ENCODE peak calls at places on chromosomes 11 and 22, in ten cellular contexts. Z is D721Med, G is ovary, U is choroid plexus epithelial cell, Y is lower lobe of right lung, E is stomach, B is A549, N is PC-3, F is lower leg skin, T is psoas muscle. H is an unnamed sample.

GRCh38 chr22:44580176-44580575 is 82.1 kb upstream of the RTL6 start:
- DNase-seq in E (no peak), T (no peak), F (no peak), B (no peak), U (no peak), Y (peak), Z (no peak), G (peak), N (no peak), H (peak)

GRCh38 chr11:114307524-114308203 is 11.5 kb downstream of the NNMT start:
- DNase-seq in F (peak), U (peak), G (no peak), E (peak), Z (no peak), T (peak), Y (peak), B (no peak), N (peak), H (no peak)

GRCh38 chr11:132211479-132211878 is 841.1 kb downstream of the NTM start:
- DNase-seq in F (no peak), U (no peak), E (no peak), B (no peak), Y (no peak), Z (no peak), G (no peak), T (no peak), N (no peak), H (no peak)

GRCh38 chr22:43110927-43111623 is 525 bp downstream of the BIK start:
- DNase-seq in T (no peak), U (no peak), E (peak), N (peak), F (no peak), Y (peak), Z (no peak), G (no peak), B (no peak), H (no peak)

GRCh38 chr11:130070829-130071205 is 1.1 kb downstream of the APLP2 start:
- DNase-seq in E (no peak), F (no peak), Y (peak), Z (no peak), U (peak), N (peak), B (no peak), G (peak), T (no peak), H (no peak)

GRCh38 chr11:68020575-68020974 is 9.9 kb upstream of the NDUFS8 start:
- DNase-seq in F (no peak), N (peak), B (peak), G (no peak), Y (peak), E (peak), U (peak), Z (no peak), T (no peak), H (no peak)

GRCh38 chr11:122910775-122911174 is 28.2 kb downstream of the JHY start:
- DNase-seq in Y (no peak), B (peak), G (no peak), N (peak), U (peak), E (no peak), F (no peak), T (no peak), Z (no peak), H (no peak)

GRCh38 chr11:45107051-45107450 is 39.4 kb upstream of the PRDM11 start:
- DNase-seq in T (no peak), U (no peak), Z (no peak), E (no peak), G (no peak), Y (no peak), B (no peak), F (no peak), N (no peak), H (no peak)

GRCh38 chr11:32886180-32886579 is 6.4 kb upstream of the QSER1 start:
- DNase-seq in B (no peak), G (no peak), F (no peak), Z (no peak), U (no peak), N (no peak), E (no peak), Y (no peak), T (no peak), H (no peak)

GRCh38 chr22:39923689-39924088 is 22.8 kb downstream of the GRAP2 start:
- DNase-seq in T (no peak), F (no peak), N (no peak), G (no peak), B (no peak), E (no peak), Z (no peak), Y (no peak), U (no peak), H (no peak)

GRCh38 chr11:44861829-44862545 is 88.7 kb downstream of the TP53I11 start:
- DNase-seq in Z (peak), B (peak), Y (peak), N (peak), E (peak), U (peak), T (peak), F (peak), G (peak), H (no peak)

GRCh38 chr11:66050581-66051231 is 1.5 kb upstream of the SF3B2 start:
- DNase-seq in U (no peak), G (no peak), N (no peak), B (no peak), T (no peak), Z (no peak), Y (no peak), E (no peak), F (no peak), H (peak)

GRCh38 chr22:28810839-28811491 is 10.6 kb upstream of the XBP1 start:
- DNase-seq in B (no peak), T (no peak), F (no peak), N (no peak), E (no peak), G (no peak), Y (no peak), U (no peak), Z (no peak), H (no peak)

GRCh38 chr11:77278595-77279506 is 22.6 kb downstream of the GDPD4 start:
- DNase-seq in Y (no peak), E (no peak), G (no peak), Z (no peak), B (no peak), U (peak), F (no peak), T (no peak), N (peak), H (no peak)

GRCh38 chr11:70901951-70902521 is 350.3 kb downstream of the SHANK2 start:
- DNase-seq in N (no peak), U (no peak), F (no peak), B (no peak), T (no peak), Z (no peak), G (no peak), Y (peak), E (no peak), H (no peak)

GRCh38 chr22:29032584-29032983 is 29.0 kb downstream of the C22orf31 start:
- DNase-seq in U (no peak), E (peak), B (peak), N (peak), T (no peak), G (no peak), F (no peak), Z (no peak), Y (no peak), H (no peak)

GRCh38 chr22:49137216-49137840 is 690.3 kb downstream of the BRD1 start:
- DNase-seq in F (no peak), Y (no peak), E (no peak), N (no peak), Z (no peak), T (no peak), G (no peak), U (no peak), B (no peak), H (no peak)

GRCh38 chr11:124302291-124302690 is 11.5 kb downstream of the OR8D1 start:
- DNase-seq in F (no peak), B (no peak), U (no peak), E (no peak), Z (no peak), N (no peak), G (no peak), Y (no peak), T (no peak), H (no peak)

GRCh38 chr11:55714982-55715888 is 53.2 kb downstream of the OR4C6 start:
- DNase-seq in U (no peak), T (no peak), B (peak), Z (no peak), Y (no peak), N (peak), E (no peak), G (no peak), F (no peak), H (no peak)

GRCh38 chr11:76606102-76606793 is 64.3 kb downstream of the LRRC32 start:
- DNase-seq in G (peak), Z (no peak), N (no peak), T (peak), Y (no peak), F (peak), U (no peak), E (no peak), B (no peak), H (no peak)

GRCh38 chr11:75031771-75032549 is 43.2 kb downstream of the NEU3 start:
- DNase-seq in E (peak), G (peak), Y (peak), T (peak), Z (peak), B (peak), F (peak), U (peak), N (peak), H (no peak)

GRCh38 chr11:7077101-7077500 is 11.7 kb upstream of the RBMXL2 start:
- DNase-seq in N (no peak), T (no peak), E (no peak), Y (no peak), F (no peak), B (no peak), Z (no peak), G (no peak), U (no peak), H (no peak)

GRCh38 chr22:37581534-37581933 is 1.6 kb upstream of the LGALS2 start:
- DNase-seq in N (peak), U (no peak), Z (no peak), Y (peak), F (no peak), T (peak), B (no peak), E (peak), G (no peak), H (no peak)

GRCh38 chr22:29201722-29202230 is 3.9 kb upstream of the EMID1 start:
- DNase-seq in F (no peak), B (no peak), T (no peak), N (no peak), Z (no peak), Y (no peak), E (no peak), U (no peak), G (no peak), H (no peak)

GRCh38 chr22:39943366-39943765 is 16.8 kb upstream of the TMA7B start:
- DNase-seq in Z (no peak), U (no peak), N (peak), E (no peak), G (no peak), F (no peak), Y (no peak), T (no peak), B (no peak), H (no peak)

GRCh38 chr11:78094250-78094649 is 14.6 kb upstream of the NDUFC2 start:
- DNase-seq in E (no peak), F (no peak), Y (no peak), T (no peak), B (no peak), Z (no peak), G (no peak), N (no peak), U (no peak), H (no peak)

GRCh38 chr11:121479839-121480238 is 27.1 kb upstream of the SORL1-AS1 start:
- DNase-seq in U (no peak), E (no peak), Z (no peak), F (no peak), Y (no peak), T (no peak), N (peak), B (no peak), G (no peak), H (no peak)

GRCh38 chr11:121194731-121195596 is 93.9 kb downstream of the TECTA start:
- DNase-seq in G (peak), U (peak), E (peak), Y (no peak), F (peak), Z (peak), B (peak), N (peak), T (no peak), H (no peak)

GRCh38 chr22:45009881-45010531 is at the start of gene PHF21B:
- DNase-seq in T (peak), B (peak), F (no peak), N (no peak), Y (no peak), G (peak), U (peak), Z (peak), E (peak), H (no peak)

GRCh38 chr11:120244476-120244875 is 4.5 kb downstream of the POU2F3 start:
- DNase-seq in Y (no peak), Z (no peak), B (no peak), U (peak), G (no peak), F (no peak), T (no peak), N (peak), E (no peak), H (peak)

GRCh38 chr11:32312865-32313403 is 122.4 kb downstream of the WT1 start:
- DNase-seq in Y (no peak), Z (no peak), G (peak), T (no peak), F (no peak), U (peak), E (no peak), N (peak), B (peak), H (no peak)

GRCh38 chr22:29784451-29785361 is 17.5 kb downstream of the UQCR10 start:
- DNase-seq in U (peak), F (no peak), N (no peak), E (peak), T (peak), G (peak), B (no peak), Y (no peak), Z (no peak), H (no peak)

GRCh38 chr22:32473388-32473952 is 1.1 kb upstream of the FBXO7 start:
- DNase-seq in G (peak), E (no peak), Z (no peak), U (peak), B (peak), T (no peak), F (no peak), Y (no peak), N (peak), H (no peak)

GRCh38 chr11:110174645-110175310 is 81.6 kb downstream of the ZC3H12C start:
- DNase-seq in Y (no peak), F (no peak), Z (no peak), G (no peak), N (no peak), U (peak), B (no peak), E (no peak), T (no peak), H (no peak)

DNA sequence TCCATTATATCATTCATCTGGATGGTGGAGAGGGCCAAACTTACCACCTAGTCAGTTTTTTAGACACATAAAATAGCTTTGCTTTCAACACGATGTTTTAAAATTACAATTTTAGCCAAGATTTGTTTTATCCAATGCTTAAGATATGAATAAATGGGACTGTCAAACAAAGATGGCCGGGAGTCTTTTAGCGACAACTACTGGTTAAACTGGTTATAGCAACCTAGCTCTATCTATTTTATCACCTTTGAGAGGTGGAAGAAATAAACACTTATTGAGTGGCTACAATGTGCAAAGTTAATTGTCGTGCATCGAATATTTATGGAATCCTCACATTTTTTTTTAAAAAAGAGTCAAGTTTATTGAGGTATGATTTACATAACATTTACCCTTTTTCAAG is 279.8 kb downstream of the MIAT start:
- DNase-seq in N (no peak), T (no peak), F (no peak), B (no peak), G (no peak), U (no peak), Z (no peak), Y (no peak), E (no peak), H (no peak)
- TF ChIP-seq CTCF in N (peak), T (no peak), F (no peak), B (no peak), G (no peak), U (no peak), Z (no peak), Y (no peak), E (no peak), H (peak)

GRCh38 chr11:29448246-29448877 is 568.5 kb downstream of the KCNA4 start:
- DNase-seq in U (peak), Z (no peak), T (no peak), F (no peak), E (no peak), B (peak), N (peak), Y (no peak), G (no peak), H (no peak)
- TF ChIP-seq CTCF in U (peak), Z (peak), T (no peak), F (no peak), E (no peak), B (peak), N (peak), Y (peak), G (no peak), H (peak)

GRCh38 chr11:27703453-27703852 is 3.2 kb upstream of the BDNF start:
- DNase-seq in B (peak), E (no peak), Y (no peak), T (no peak), G (no peak), N (peak), U (peak), Z (no peak), F (no peak), H (no peak)

GRCh38 chr11:27699242-27699925 is 871 bp downstream of the BDNF start:
- DNase-seq in Y (no peak), B (peak), G (no peak), N (peak), T (no peak), F (no peak), Z (no peak), U (peak), E (no peak), H (peak)

GRCh38 chr11:27699926-27700350 is 317 bp downstream of the BDNF start:
- DNase-seq in E (no peak), B (no peak), T (no peak), G (no peak), U (no peak), Y (peak), Z (no peak), N (no peak), F (no peak), H (peak)

GRCh38 chr11:27700351-27701261 is at the start of gene BDNF:
- DNase-seq in F (no peak), Z (no peak), G (no peak), Y (no peak), B (peak), N (peak), T (peak), E (no peak), U (peak), H (peak)

DNA sequence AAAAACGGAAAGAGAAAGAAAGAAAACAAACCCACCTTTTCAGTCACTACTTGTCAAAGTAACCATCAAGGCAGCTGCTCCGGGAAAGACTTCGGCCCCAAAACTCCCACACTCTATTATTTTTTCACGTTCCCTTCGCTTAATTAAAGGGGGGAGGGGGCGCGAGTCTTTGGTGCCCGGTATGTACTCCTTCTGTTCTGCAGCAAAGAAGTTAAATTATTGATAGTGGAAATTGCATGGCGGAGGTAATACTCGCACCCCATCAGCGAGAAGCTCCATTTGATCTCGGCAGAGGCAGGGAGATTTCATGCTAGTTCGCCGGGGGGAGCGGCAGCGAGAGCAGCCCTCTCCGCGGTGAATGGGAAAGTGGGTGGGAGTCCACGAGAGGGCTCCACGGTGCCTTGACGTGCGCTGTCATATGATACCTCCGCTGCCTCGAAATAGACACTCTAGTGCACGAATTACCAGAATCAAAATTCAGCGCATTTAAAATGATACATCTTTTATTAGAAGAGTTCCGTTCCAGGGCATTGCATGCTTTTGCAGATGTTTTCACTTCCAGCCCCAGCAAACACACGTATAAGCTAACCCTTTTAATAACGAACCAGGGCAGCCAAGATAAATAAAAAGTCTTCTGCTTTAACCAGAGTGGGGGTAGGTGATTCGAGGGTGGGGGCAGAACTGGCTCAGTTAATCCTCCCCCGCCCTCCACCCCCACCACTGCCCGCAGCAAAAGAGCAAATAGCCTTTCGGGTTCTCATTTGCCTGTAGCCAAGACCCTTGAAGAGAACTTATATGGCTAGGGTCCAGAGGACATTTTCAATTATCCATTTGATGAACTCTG is 1.2 kb upstream of the BDNF start:
- DNase-seq in U (peak), G (no peak), N (peak), E (no peak), B (peak), Z (no peak), T (peak), Y (no peak), F (no peak), H (no peak)
- TF ChIP-seq CTCF in U (peak), G (no peak), N (peak), E (no peak), B (peak), Z (peak), T (peak), Y (no peak), F (no peak), H (peak)

DNA sequence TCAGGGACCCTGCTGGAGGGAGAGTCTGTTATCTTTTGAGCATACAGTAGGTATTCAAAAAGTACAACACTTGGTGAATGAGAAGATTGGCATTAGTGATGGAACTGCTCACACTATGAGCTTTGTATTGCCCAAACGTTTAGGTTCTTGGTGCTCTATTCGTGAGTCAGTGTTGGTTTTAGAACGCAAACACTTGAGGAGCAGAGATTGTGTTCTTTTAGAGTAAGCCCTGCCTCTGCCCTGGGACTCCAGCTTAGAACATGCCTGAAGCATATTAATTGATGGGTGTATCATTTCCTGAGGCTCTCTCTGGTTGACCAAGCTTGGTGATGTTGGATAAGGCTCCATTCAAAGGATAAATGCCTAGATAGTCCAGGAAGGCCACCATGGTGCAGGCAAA is 10.8 kb downstream of the MTNR1B start:
- DNase-seq in N (no peak), Y (no peak), E (no peak), Z (no peak), B (no peak), T (no peak), U (no peak), F (no peak), G (no peak), H (no peak)
- TF ChIP-seq CTCF in N (no peak), Y (no peak), E (no peak), Z (no peak), B (no peak), T (no peak), U (no peak), F (no peak), G (no peak), H (no peak)

GRCh38 chr11:125942276-125942611 is 3.6 kb upstream of the VSIG10L2 start:
- DNase-seq in T (no peak), F (no peak), G (no peak), U (no peak), N (no peak), B (no peak), E (no peak), Z (no peak), Y (no peak), H (no peak)
- TF ChIP-seq CTCF in T (no peak), F (no peak), G (no peak), U (no peak), N (no peak), B (peak), E (no peak), Z (no peak), Y (no peak), H (peak)